ENCODE peak calls at places on chromosome 17, in seven cellular contexts. D is mesendoderm, W is GM23248, K is body of pancreas, I is Peyer's patch, F is PC-9, B is mammary epithelial cell. O is an unnamed sample. For H3K4me1, the result is how much of the 10 kb centered on the place peaks cover.

GRCh38 chr17:40364121-40364861 is at the start of gene GJD3:
- DNase-seq in B (no peak), K (no peak), I (no peak), W (no peak), F (no peak), D (no peak), O (no peak)

GRCh38 chr17:38815576-38816193 is 9.4 kb downstream of the CWC25 start:
- DNase-seq in I (no peak), D (peak), B (peak), K (no peak), W (peak), F (no peak), O (no peak)

GRCh38 chr17:72502940-72503341 is 382.1 kb downstream of the SOX9 start:
- DNase-seq in B (no peak), I (no peak), K (no peak), F (no peak), D (no peak), W (peak), O (no peak)

GRCh38 chr17:37506678-37507077 is 17.0 kb downstream of the DUSP14 start:
- DNase-seq in W (peak), B (peak), I (no peak), D (peak), K (no peak), F (no peak), O (peak)

GRCh38 chr17:82414548-82415281 is 3.4 kb upstream of the HEXD start:
- DNase-seq in W (peak), I (peak), D (peak), B (peak), K (peak), F (no peak), O (peak)

GRCh38 chr17:27566673-27567562 is 64.1 kb upstream of the LGALS9 start:
- DNase-seq in I (no peak), F (no peak), D (no peak), B (no peak), W (peak), K (no peak), O (no peak)

GRCh38 chr17:20206068-20206467 is 196.9 kb downstream of the SPECC1 start:
- DNase-seq in D (peak), B (no peak), W (peak), K (no peak), I (no peak), F (no peak), O (no peak)

GRCh38 chr17:2595200-2595599 is 1.7 kb downstream of the PAFAH1B1 start:
- DNase-seq in W (peak), D (no peak), I (no peak), B (no peak), F (no peak), K (no peak), O (no peak)

GRCh38 chr17:29933379-29933778 is 3.4 kb upstream of the SSH2 start:
- DNase-seq in W (peak), D (peak), I (no peak), B (peak), K (no peak), F (no peak), O (no peak)

GRCh38 chr17:7929158-7930029 is at the start of gene KCNAB3:
- DNase-seq in K (peak), F (no peak), B (peak), W (peak), I (peak), D (peak), O (peak)

GRCh38 chr17:4658478-4659305 is 17.2 kb upstream of the ALOX15 start:
- DNase-seq in K (no peak), F (no peak), D (no peak), I (no peak), W (peak), B (peak), O (no peak)

DNA sequence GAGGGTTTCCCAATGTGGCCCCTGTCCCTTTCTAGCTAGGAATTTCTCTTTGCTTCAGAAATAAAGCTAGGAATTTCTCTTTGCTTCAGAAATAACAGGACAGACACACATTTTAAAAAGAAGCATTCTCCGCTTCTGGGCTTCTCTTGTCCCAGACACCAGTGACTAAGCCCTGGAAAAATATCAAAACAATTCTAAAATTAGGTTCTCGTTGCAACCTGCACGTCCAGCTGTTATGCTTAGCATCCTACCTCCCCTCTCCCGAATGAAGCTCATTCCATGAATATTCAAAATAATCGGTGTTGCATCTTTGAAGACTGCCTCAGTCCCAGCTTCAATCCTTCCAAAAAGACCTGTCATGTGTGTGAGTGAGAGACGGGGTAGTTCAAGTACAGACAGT is 45.6 kb upstream of the WSCD1 start:
- DNase-seq in D (no peak), I (no peak), B (no peak), K (no peak), F (no peak), W (no peak), O (no peak)
- H3K4me1 ChIP-seq in D (under half), I (under half), B (under half), K (under half), F (under half), W (under half), O (under half)

GRCh38 chr17:45342871-45343526 is 26.2 kb upstream of the MAP3K14 start:
- DNase-seq in K (no peak), W (no peak), D (no peak), I (peak), B (no peak), F (no peak), O (no peak)
- H3K4me1 ChIP-seq in K (under half), W (under half), D (under half), I (under half), B (under half), F (under half), O (under half)

DNA sequence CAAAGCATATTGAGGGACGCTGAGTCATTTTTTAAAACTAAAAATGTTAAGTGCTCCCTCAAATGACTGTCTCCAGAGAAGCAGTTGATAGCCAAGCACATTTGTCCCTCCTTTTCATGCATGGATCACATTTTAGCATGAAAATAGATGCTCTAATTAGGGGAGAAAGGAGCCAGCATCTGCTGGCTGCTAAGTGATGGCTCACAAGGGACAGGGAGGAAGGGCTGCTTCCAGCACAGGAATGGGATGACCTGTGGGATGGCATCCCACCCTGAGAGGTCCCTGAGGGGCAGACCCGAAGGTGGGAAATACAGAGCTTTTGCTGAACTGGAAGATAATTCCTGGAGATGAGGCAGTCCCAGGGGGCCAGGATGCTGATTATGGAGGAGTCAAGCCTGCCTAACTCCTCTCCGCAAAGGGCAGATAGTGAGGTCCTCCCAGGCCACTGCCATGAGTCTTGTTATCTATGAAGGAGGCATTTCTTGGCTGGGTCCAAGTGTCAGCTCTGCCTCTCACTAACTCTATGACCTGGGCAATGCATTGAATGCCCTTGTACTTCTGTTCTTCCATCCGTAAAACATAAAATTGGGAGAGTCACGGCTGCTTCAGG is 218.9 kb downstream of the RAB11FIP4 start:
- DNase-seq in I (no peak), K (no peak), B (no peak), D (peak), W (no peak), F (no peak), O (peak)
- H3K4me1 ChIP-seq in I (under half), K (under half), B (under half), D (under half), W (under half), F (under half), O (under half)

GRCh38 chr17:35063514-35064223 is at the start of gene RFFL:
- DNase-seq in K (peak), D (peak), W (peak), I (peak), B (peak), F (peak), O (peak)

GRCh38 chr17:35065880-35066279 is 2.4 kb upstream of the RFFL start:
- DNase-seq in K (no peak), W (no peak), B (no peak), F (no peak), I (no peak), D (no peak), O (no peak)

GRCh38 chr17:35069311-35069710 is 5.8 kb upstream of the RFFL start:
- DNase-seq in D (no peak), K (no peak), B (no peak), W (peak), F (no peak), I (no peak), O (no peak)

GRCh38 chr17:35073183-35073790 is 9.8 kb upstream of the RFFL start:
- DNase-seq in D (no peak), B (peak), K (no peak), I (no peak), W (no peak), F (peak), O (no peak)

GRCh38 chr17:35068249-35068648 is 4.7 kb upstream of the RFFL start:
- DNase-seq in I (no peak), D (no peak), W (no peak), F (no peak), B (no peak), K (no peak), O (no peak)
- H3K4me1 ChIP-seq in I (under half), D (under half), W (under half), F (under half), B (under half), K (under half), O (half or more)

DNA sequence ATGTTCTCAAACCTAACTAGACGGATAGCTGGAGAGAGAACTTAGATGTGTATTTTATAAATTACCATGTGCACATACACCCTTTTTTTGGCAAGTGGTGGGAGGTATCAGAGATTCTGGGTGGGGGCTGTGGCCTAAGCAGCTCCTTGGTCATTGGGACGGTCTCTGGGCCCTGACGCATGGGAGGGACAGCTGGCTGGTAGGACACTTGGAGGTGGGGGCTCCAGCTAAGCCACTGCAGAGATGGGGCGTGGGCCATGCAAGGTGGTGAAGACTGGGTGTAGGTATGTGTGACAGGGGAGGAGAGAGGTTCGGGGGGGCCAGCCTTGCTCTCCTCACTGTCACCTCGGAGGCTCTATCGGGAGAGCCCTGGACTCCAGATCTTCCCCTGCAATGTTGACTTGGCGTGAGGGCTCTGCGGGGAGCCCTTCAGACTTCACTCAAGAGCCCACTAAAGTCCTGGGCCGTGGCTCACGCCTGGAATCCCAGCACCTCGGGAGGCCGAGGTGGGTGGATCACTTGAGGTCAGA is 17.1 kb downstream of the C1QTNF1 start:
- DNase-seq in F (no peak), W (no peak), I (no peak), B (no peak), K (no peak), D (no peak), O (no peak)
- H3K4me1 ChIP-seq in F (under half), W (under half), I (under half), B (under half), K (under half), D (under half), O (under half)

DNA sequence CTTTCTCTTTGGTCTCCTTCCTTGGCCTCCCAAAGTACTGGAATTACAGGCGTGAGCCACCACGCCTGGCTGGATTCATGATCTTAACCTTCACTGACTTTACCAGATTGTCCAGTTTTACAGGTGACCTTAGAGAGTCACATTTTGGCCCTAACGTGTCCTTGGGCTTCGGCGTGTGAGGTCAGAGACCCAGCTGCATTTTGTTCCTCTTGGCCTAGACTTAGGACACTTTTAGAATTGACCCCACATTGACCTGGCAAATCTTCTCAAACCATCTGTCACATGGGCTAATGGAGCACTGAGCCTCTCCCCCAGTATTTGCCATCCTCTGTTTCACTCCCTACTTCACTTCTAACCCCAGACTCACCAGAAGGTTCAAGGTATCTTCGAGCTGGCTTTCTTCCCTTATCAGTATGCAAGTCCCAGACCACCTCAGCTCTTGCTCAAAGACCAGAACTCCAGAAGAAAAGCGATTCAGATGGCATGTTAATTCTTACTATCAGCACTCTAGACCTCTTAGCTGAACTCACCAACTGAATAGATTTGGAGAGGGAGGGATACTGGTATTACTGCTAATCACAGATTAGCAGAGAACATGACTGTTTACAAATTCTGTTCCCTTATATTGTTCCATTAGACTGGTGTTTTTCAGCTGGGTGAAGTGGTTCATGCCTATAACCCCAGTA is 1.8 kb upstream of the CYTH1 start:
- DNase-seq in B (no peak), W (no peak), K (peak), F (no peak), D (no peak), I (no peak), O (peak)
- H3K4me1 ChIP-seq in B (under half), W (under half), K (under half), F (under half), D (under half), I (under half), O (under half)

GRCh38 chr17:17103160-17103559 is 60.9 kb downstream of the MPRIP start:
- DNase-seq in B (no peak), F (no peak), D (no peak), W (no peak), I (no peak), K (no peak), O (no peak)

GRCh38 chr17:17105976-17106375 is 63.7 kb downstream of the MPRIP start:
- DNase-seq in I (no peak), W (no peak), B (no peak), F (no peak), K (no peak), D (no peak), O (no peak)

GRCh38 chr17:17104036-17104435 is 61.8 kb downstream of the MPRIP start:
- DNase-seq in K (no peak), I (no peak), F (no peak), D (no peak), B (no peak), W (no peak), O (no peak)

GRCh38 chr17:17106716-17107115 is 64.5 kb downstream of the MPRIP start:
- DNase-seq in F (no peak), B (no peak), I (no peak), D (no peak), K (no peak), W (no peak), O (no peak)

GRCh38 chr17:17104494-17104893 is 62.2 kb downstream of the MPRIP start:
- DNase-seq in F (no peak), K (peak), B (no peak), I (no peak), W (no peak), D (no peak), O (no peak)
- H3K4me1 ChIP-seq in F (under half), K (under half), B (under half), I (under half), W (under half), D (under half), O (under half)

DNA sequence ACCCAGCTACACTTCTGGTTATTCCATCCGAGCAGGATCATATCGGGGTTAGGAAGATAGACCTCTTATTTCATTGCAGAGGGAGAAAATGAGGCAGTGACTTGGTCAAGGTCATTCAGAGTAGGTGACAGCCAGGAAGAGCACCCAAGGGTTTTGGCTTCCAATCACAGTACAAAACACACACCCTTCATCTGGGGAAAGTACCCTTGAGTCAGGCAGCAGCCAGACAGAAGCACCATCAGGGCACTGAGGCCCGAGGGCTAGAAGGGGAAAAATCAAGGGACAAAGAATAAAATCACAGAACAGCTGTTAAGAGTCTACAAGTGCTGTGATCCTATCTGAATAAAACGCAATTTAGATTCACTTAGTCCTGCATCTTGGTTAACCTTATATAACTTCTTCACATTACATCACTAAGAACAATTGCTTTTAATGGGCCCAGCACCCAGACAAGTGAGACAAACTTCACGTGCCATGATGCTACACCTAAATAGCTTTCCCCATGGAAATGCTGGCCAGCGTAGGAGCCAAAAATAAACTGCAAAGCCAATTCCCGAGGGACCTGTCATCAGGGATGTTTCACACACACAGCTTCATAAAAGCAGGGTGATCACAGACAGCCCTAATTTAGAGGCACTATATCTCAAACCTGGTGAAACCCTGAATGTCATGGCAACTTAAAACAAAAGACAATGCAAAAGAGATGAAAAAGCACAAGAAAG is 4.9 kb downstream of the UBE2O start:
- DNase-seq in W (peak), B (peak), D (no peak), I (no peak), K (no peak), F (no peak), O (no peak)
- H3K4me1 ChIP-seq in W (half or more), B (half or more), D (under half), I (under half), K (under half), F (half or more), O (half or more)

O was measured in Karpas-422.